ENCODE peak calls at places on chromosomes 13 and 19, in seven cellular contexts. One of them, this sample, is unnamed.

GRCh38 chr19:15466851-15467733 is 2.7 kb upstream of the RASAL3 start:
- DNase-seq in T-helper 1 cell: no peak
- DNase-seq in AG10803: peak; percentile 28
- DNase-seq in IMR-90: peak; percentile 43
- DNase-seq in amniotic epithelial cell: peak; percentile 74
- DNase-seq in amniotic stem cell: no peak
- DNase-seq in activated T-cell treated with anti-CD3 and anti-CD28 coated beads, Interleukin-2, amount 50 U/mL, for 1 hour: peak; percentile 50
- DNase-seq in this sample: peak; percentile 88

GRCh38 chr13:81927347-81927746 is 1586.4 kb upstream of the SPRY2 start:
- DNase-seq in amniotic epithelial cell: peak; percentile 8
- DNase-seq in amniotic stem cell: no peak
- DNase-seq in activated T-cell treated with anti-CD3 and anti-CD28 coated beads, Interleukin-2, amount 50 U/mL, for 1 hour: no peak
- DNase-seq in AG10803: no peak
- DNase-seq in IMR-90: no peak
- DNase-seq in T-helper 1 cell: no peak
- DNase-seq in this sample: no peak

GRCh38 chr13:41407380-41407779 is 50.0 kb upstream of the RGCC start:
- DNase-seq in amniotic epithelial cell: no peak
- DNase-seq in amniotic stem cell: no peak
- DNase-seq in T-helper 1 cell: no peak
- DNase-seq in AG10803: no peak
- DNase-seq in activated T-cell treated with anti-CD3 and anti-CD28 coated beads, Interleukin-2, amount 50 U/mL, for 1 hour: no peak
- DNase-seq in IMR-90: peak; percentile 63
- DNase-seq in this sample: no peak

GRCh38 chr13:42066542-42066941 is 18.1 kb downstream of the DGKH start:
- DNase-seq in T-helper 1 cell: no peak
- DNase-seq in amniotic stem cell: peak; percentile 82
- DNase-seq in IMR-90: peak; percentile 97
- DNase-seq in AG10803: peak; percentile 87
- DNase-seq in amniotic epithelial cell: peak; percentile 95
- DNase-seq in activated T-cell treated with anti-CD3 and anti-CD28 coated beads, Interleukin-2, amount 50 U/mL, for 1 hour: no peak
- DNase-seq in this sample: peak; percentile 53

GRCh38 chr13:66994097-66994496 is 236.0 kb downstream of the PCDH9 start:
- DNase-seq in IMR-90: peak; percentile 52
- DNase-seq in AG10803: peak; percentile 60
- DNase-seq in amniotic epithelial cell: peak; percentile 74
- DNase-seq in amniotic stem cell: peak; percentile 43
- DNase-seq in activated T-cell treated with anti-CD3 and anti-CD28 coated beads, Interleukin-2, amount 50 U/mL, for 1 hour: no peak
- DNase-seq in T-helper 1 cell: no peak
- DNase-seq in this sample: peak; percentile 83

GRCh38 chr13:112658807-112659206 is 31.0 kb upstream of the ATP11A start:
- DNase-seq in AG10803: peak; percentile 6
- DNase-seq in amniotic epithelial cell: peak; percentile 62
- DNase-seq in activated T-cell treated with anti-CD3 and anti-CD28 coated beads, Interleukin-2, amount 50 U/mL, for 1 hour: no peak
- DNase-seq in IMR-90: peak; percentile 10
- DNase-seq in T-helper 1 cell: no peak
- DNase-seq in amniotic stem cell: no peak
- DNase-seq in this sample: no peak

GRCh38 chr13:83499286-83499685 is 383.0 kb downstream of the SLITRK1 start:
- DNase-seq in amniotic epithelial cell: no peak
- DNase-seq in amniotic stem cell: no peak
- DNase-seq in IMR-90: peak; percentile 14
- DNase-seq in activated T-cell treated with anti-CD3 and anti-CD28 coated beads, Interleukin-2, amount 50 U/mL, for 1 hour: no peak
- DNase-seq in AG10803: no peak
- DNase-seq in T-helper 1 cell: no peak
- DNase-seq in this sample: peak; percentile 1

GRCh38 chr13:24097064-24097463 is 63.5 kb upstream of the SPATA13 start:
- DNase-seq in IMR-90: peak; percentile 76
- DNase-seq in T-helper 1 cell: no peak
- DNase-seq in AG10803: peak; percentile 68
- DNase-seq in activated T-cell treated with anti-CD3 and anti-CD28 coated beads, Interleukin-2, amount 50 U/mL, for 1 hour: no peak
- DNase-seq in amniotic epithelial cell: peak; percentile 90
- DNase-seq in amniotic stem cell: no peak
- DNase-seq in this sample: peak; percentile 63

GRCh38 chr19:57576661-57577060 is 2.0 kb downstream of the ZNF416 start:
- DNase-seq in AG10803: no peak
- DNase-seq in amniotic epithelial cell: no peak
- DNase-seq in T-helper 1 cell: no peak
- DNase-seq in activated T-cell treated with anti-CD3 and anti-CD28 coated beads, Interleukin-2, amount 50 U/mL, for 1 hour: no peak
- DNase-seq in IMR-90: no peak
- DNase-seq in amniotic stem cell: no peak
- DNase-seq in this sample: no peak

GRCh38 chr13:106685142-106685541 is 117.2 kb upstream of the ARGLU1 start:
- DNase-seq in IMR-90: no peak
- DNase-seq in amniotic stem cell: no peak
- DNase-seq in AG10803: no peak
- DNase-seq in activated T-cell treated with anti-CD3 and anti-CD28 coated beads, Interleukin-2, amount 50 U/mL, for 1 hour: no peak
- DNase-seq in T-helper 1 cell: no peak
- DNase-seq in amniotic epithelial cell: no peak
- DNase-seq in this sample: no peak

GRCh38 chr13:112923962-112924361 is 45.1 kb upstream of the MCF2L start:
- DNase-seq in AG10803: no peak
- DNase-seq in T-helper 1 cell: no peak
- DNase-seq in amniotic stem cell: no peak
- DNase-seq in activated T-cell treated with anti-CD3 and anti-CD28 coated beads, Interleukin-2, amount 50 U/mL, for 1 hour: no peak
- DNase-seq in IMR-90: no peak
- DNase-seq in amniotic epithelial cell: no peak
- DNase-seq in this sample: no peak

GRCh38 chr13:113584205-113584869 is at the start of gene TFDP1:
- DNase-seq in amniotic epithelial cell: peak; percentile 75
- DNase-seq in IMR-90: peak; percentile 79
- DNase-seq in amniotic stem cell: peak; percentile 4
- DNase-seq in activated T-cell treated with anti-CD3 and anti-CD28 coated beads, Interleukin-2, amount 50 U/mL, for 1 hour: peak; percentile 61
- DNase-seq in AG10803: peak; percentile 76
- DNase-seq in T-helper 1 cell: no peak
- DNase-seq in this sample: peak; percentile 87

GRCh38 chr13:75357576-75358295 is 124.2 kb downstream of the TBC1D4 start:
- DNase-seq in T-helper 1 cell: no peak
- DNase-seq in IMR-90: peak; percentile 68
- DNase-seq in amniotic epithelial cell: peak; percentile 69
- DNase-seq in amniotic stem cell: peak; percentile 5
- DNase-seq in activated T-cell treated with anti-CD3 and anti-CD28 coated beads, Interleukin-2, amount 50 U/mL, for 1 hour: peak; percentile 40
- DNase-seq in AG10803: peak; percentile 50
- DNase-seq in this sample: peak; percentile 76

GRCh38 chr19:27733551-27734266 is 1479.2 kb downstream of the UQCRFS1 start:
- DNase-seq in T-helper 1 cell: no peak
- DNase-seq in amniotic epithelial cell: no peak
- DNase-seq in amniotic stem cell: no peak
- DNase-seq in AG10803: no peak
- DNase-seq in IMR-90: no peak
- DNase-seq in activated T-cell treated with anti-CD3 and anti-CD28 coated beads, Interleukin-2, amount 50 U/mL, for 1 hour: no peak
- DNase-seq in this sample: no peak

GRCh38 chr19:2123682-2124387 is 27.1 kb downstream of the IZUMO4 start:
- DNase-seq in T-helper 1 cell: no peak
- DNase-seq in amniotic epithelial cell: peak; percentile 20
- DNase-seq in activated T-cell treated with anti-CD3 and anti-CD28 coated beads, Interleukin-2, amount 50 U/mL, for 1 hour: peak; percentile 36
- DNase-seq in AG10803: no peak
- DNase-seq in IMR-90: no peak
- DNase-seq in amniotic stem cell: no peak
- DNase-seq in this sample: peak; percentile 9

GRCh38 chr13:110116072-110116487 is 190.9 kb downstream of the COL4A1 start:
- DNase-seq in IMR-90: peak; percentile 60
- DNase-seq in activated T-cell treated with anti-CD3 and anti-CD28 coated beads, Interleukin-2, amount 50 U/mL, for 1 hour: peak; percentile 47
- DNase-seq in AG10803: peak; percentile 89
- DNase-seq in amniotic epithelial cell: peak; percentile 88
- DNase-seq in amniotic stem cell: no peak
- DNase-seq in T-helper 1 cell: no peak
- DNase-seq in this sample: peak; percentile 77

GRCh38 chr13:97849305-97849704 is 104.2 kb upstream of the IPO5 start:
- DNase-seq in T-helper 1 cell: no peak
- DNase-seq in amniotic epithelial cell: peak; percentile 25
- DNase-seq in amniotic stem cell: no peak
- DNase-seq in AG10803: peak; percentile 17
- DNase-seq in IMR-90: peak; percentile 52
- DNase-seq in activated T-cell treated with anti-CD3 and anti-CD28 coated beads, Interleukin-2, amount 50 U/mL, for 1 hour: no peak
- DNase-seq in this sample: peak; percentile 43

GRCh38 chr13:53138369-53139036 is 109.9 kb downstream of the OLFM4 start:
- DNase-seq in amniotic stem cell: no peak
- DNase-seq in T-helper 1 cell: no peak
- DNase-seq in amniotic epithelial cell: peak; percentile 25
- DNase-seq in AG10803: peak; percentile 57
- DNase-seq in activated T-cell treated with anti-CD3 and anti-CD28 coated beads, Interleukin-2, amount 50 U/mL, for 1 hour: no peak
- DNase-seq in IMR-90: peak; percentile 35
- DNase-seq in this sample: peak; percentile 41

This sample was measured in cardiac fibroblast.